ENCODE peak calls at places on chromosomes 4 and X, in nine cellular contexts. R is stimulated activated CD8-positive, alpha-beta memory T cell treated with anti-CD3 and anti-CD28 coated beads, Interleukin-4, amount 100 ng/mL, for 24 hours; D is islet precursor cell; M is germinal center; Z is activated CD4-positive, alpha-beta T cell treated with anti-CD3 and anti-CD28 coated beads for 1 hour; V is T-helper 2 cell; I is sigmoid colon; E is EL; F is mesenchymal stem cell. G is an unnamed sample.

GRCh38 chr4:8136529-8136928 is 22.1 kb downstream of the ABLIM2 start:
- DNase-seq in R (no peak), D (no peak), M (no peak), Z (no peak), V (no peak), I (no peak), E (no peak), F (no peak), G (no peak)

GRCh38 chr4:106380179-106380578 is 11.6 kb upstream of the GIMD1 start:
- DNase-seq in R (no peak), D (no peak), M (no peak), Z (no peak), V (no peak), I (no peak), E (no peak), F (no peak), G (no peak)

GRCh38 chr4:56123547-56123946 is 174.8 kb downstream of the CEP135 start:
- DNase-seq in R (no peak), D (no peak), M (no peak), Z (no peak), V (no peak), I (no peak), E (no peak), F (no peak), G (no peak)

GRCh38 chr4:101018836-101019235 is 328.5 kb downstream of the PPP3CA start:
- DNase-seq in R (no peak), D (no peak), M (peak), Z (no peak), V (no peak), I (no peak), E (no peak), F (no peak), G (no peak)

GRCh38 chrX:43469391-43470054 is 186.6 kb upstream of the MAOA start:
- DNase-seq in R (no peak), D (no peak), M (no peak), Z (no peak), V (no peak), I (no peak), E (no peak), F (no peak), G (no peak)

GRCh38 chrX:13721371-13721770 is 13.0 kb downstream of the TRAPPC2 start:
- DNase-seq in R (no peak), D (no peak), M (no peak), Z (no peak), V (no peak), I (no peak), E (no peak), F (no peak), G (no peak)

GRCh38 chr4:14934704-14935390 is 67.4 kb upstream of the CPEB2 start:
- DNase-seq in R (no peak), D (no peak), M (no peak), Z (no peak), V (no peak), I (no peak), E (no peak), F (no peak), G (no peak)

GRCh38 chr4:109319684-109320083 is 17.2 kb upstream of the COL25A1 start:
- DNase-seq in R (no peak), D (no peak), M (no peak), Z (no peak), V (no peak), I (no peak), E (no peak), F (no peak), G (no peak)

GRCh38 chr4:54439831-54440243 is 210.7 kb downstream of the PDGFRA start:
- DNase-seq in R (no peak), D (no peak), M (no peak), Z (no peak), V (no peak), I (peak), E (peak), F (peak), G (no peak)

G was measured in HT1080.